ENCODE peak calls at places on chromosomes 1 and 21, in four cellular contexts. Z is astrocyte, B is A549, S is heart right ventricle. Y is an unnamed sample.
A peak's percentile ranks its signal among the peaks of the same experiment; 100 is the strongest.

GRCh38 chr1:94339229-94339927 is 78.8 kb upstream of the ABCD3 start:
- DNase-seq in Z (no peak), B (no peak), S (no peak), Y (no peak)

GRCh38 chr1:239262538-239262937 is 123.8 kb upstream of the CHRM3 start:
- DNase-seq in Z (no peak), B (no peak), S (no peak), Y (no peak)

GRCh38 chr1:207752456-207753132 is 740 bp downstream of the CD46 start:
- DNase-seq in Z (peak; percentile 7), B (peak; percentile 33), S (no peak), Y (no peak)

GRCh38 chr1:230158422-230159291 is 91.6 kb downstream of the GALNT2 start:
- DNase-seq in Z (peak; percentile 39), B (no peak), S (no peak), Y (no peak)

GRCh38 chr1:220203816-220204215 is 68.4 kb downstream of the RAB3GAP2 start:
- DNase-seq in Z (no peak), B (no peak), S (no peak), Y (no peak)

GRCh38 chr1:61386323-61386722 is 304.0 kb downstream of the NFIA start:
- DNase-seq in Z (no peak), B (no peak), S (no peak), Y (no peak)

GRCh38 chr1:7010534-7011200 is 225.4 kb downstream of the CAMTA1 start:
- DNase-seq in Z (no peak), B (no peak), S (no peak), Y (no peak)

GRCh38 chr1:234961468-234962339 is 166.9 kb downstream of the TOMM20 start:
- DNase-seq in Z (peak; percentile 97), B (peak; percentile 90), S (no peak), Y (peak; percentile 94)

GRCh38 chr1:155657463-155657862 is 31.1 kb downstream of the YY1AP1 start:
- DNase-seq in Z (no peak), B (no peak), S (no peak), Y (no peak)

GRCh38 chr1:90821793-90822359 is 104.8 kb upstream of the BARHL2 start:
- DNase-seq in Z (no peak), B (no peak), S (no peak), Y (no peak)

GRCh38 chr1:90821152-90821792 is 104.2 kb upstream of the BARHL2 start:
- DNase-seq in Z (no peak), B (no peak), S (no peak), Y (no peak)

GRCh38 chr1:90817399-90817798 is 100.3 kb upstream of the BARHL2 start:
- DNase-seq in Z (no peak), B (no peak), S (no peak), Y (no peak)

GRCh38 chr1:90823686-90824085 is 106.6 kb upstream of the BARHL2 start:
- DNase-seq in Z (no peak), B (no peak), S (no peak), Y (no peak)

DNA sequence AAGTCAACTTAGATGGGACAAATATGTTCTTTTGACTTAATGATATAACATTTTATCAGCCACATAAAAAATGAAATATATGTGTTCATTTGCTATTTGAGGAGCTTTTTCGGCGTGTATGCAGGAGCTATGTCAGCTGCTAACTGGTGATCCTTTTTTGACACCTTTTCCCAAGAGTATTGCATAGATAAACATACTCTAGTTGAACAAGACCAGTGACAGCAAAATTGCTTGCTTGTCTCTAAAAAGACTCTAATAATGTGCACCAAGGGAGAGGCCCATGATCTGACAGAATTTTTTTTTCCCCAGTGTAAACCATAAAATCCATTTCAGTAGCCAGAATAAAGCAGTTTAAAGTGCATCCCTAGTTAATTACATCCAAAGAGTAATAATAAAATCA is 103.6 kb upstream of the BARHL2 start:
- DNase-seq in Z (no peak), B (no peak), S (no peak), Y (no peak)
- H3K4me3 ChIP-seq in Z (no peak overlapping the region), B (no peak overlapping the region), S (no peak overlapping the region), Y (no peak overlapping the region)

DNA sequence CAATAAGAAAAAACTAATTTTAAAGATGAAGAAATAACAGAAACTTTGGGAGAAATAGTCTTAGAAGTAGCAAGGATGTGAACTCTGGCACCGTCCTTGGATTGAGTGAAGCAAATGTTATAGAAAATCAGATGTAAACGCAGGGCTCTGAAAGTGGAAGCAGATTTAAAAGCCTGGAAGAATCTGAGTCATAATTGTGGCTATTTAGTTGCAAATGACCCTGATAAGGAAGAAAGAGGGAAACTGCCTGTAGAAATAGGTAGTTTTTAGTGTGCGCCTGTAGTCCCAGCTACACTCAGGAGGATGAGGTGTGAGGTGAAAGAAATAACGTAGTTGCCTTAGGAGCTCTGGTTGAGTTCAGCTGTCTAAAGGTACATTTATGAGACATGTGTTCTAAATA is 101.0 kb downstream of the NGF start:
- DNase-seq in Z (no peak), B (no peak), S (no peak), Y (no peak)
- H3K4me3 ChIP-seq in Z (no peak overlapping the region), B (no peak overlapping the region), S (no peak overlapping the region), Y (no peak overlapping the region)

DNA sequence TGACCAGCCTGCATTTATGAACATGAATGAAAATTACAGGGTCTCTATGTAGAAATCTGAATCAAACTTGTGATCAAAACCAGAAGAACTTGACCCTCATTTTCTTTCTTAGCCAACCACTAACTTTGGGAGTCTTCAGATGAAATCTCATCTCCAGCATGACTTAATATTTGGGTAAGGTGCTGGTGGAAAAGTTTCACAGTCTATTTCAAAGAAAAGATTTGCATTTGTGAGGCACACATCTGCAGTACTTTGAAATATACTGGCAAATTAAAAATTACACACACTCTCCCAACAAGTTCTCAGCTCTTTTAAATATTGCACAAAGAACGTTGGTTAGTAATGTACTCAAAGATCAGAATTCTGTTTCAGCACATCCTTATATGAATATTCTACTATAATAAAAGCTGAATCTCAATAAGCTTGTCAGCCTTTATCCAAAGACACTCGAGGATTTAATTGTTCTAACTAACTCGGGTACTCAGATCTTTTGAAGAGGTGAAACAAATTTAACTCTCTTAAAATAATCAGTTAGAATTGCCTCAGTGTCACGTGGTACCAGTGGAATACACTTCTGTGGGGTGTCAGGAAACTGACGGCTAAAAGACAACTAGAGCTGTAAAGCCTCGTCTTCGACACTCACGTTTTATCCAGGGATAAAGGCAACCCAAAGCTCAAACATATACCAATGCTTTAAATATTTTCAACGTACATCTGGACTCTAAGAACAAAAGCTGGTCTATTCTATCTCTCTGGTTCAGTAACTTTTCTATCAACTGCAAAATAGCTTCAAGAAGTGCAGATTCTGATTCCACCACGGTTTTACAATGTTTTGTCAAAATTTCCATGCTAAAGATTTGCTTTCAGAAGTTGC is 19.1 kb downstream of the SAMSN1 start:
- DNase-seq in Z (no peak), B (no peak), S (no peak), Y (no peak)
- H3K4me3 ChIP-seq in Z (no peak overlapping the region), B (no peak overlapping the region), S (peak overlapping the region; percentile 4), Y (no peak overlapping the region)

GRCh38 chr1:172638249-172638648 is 20.7 kb upstream of the FASLG start:
- DNase-seq in Z (no peak), B (no peak), S (no peak), Y (no peak)

GRCh38 chr1:172637522-172637921 is 21.4 kb upstream of the FASLG start:
- DNase-seq in Z (peak; percentile 96), B (no peak), S (no peak), Y (no peak)

GRCh38 chr1:172641492-172641891 is 17.4 kb upstream of the FASLG start:
- DNase-seq in Z (no peak), B (no peak), S (no peak), Y (no peak)

GRCh38 chr1:172640146-172640545 is 18.8 kb upstream of the FASLG start:
- DNase-seq in Z (peak; percentile 66), B (no peak), S (no peak), Y (no peak)

DNA sequence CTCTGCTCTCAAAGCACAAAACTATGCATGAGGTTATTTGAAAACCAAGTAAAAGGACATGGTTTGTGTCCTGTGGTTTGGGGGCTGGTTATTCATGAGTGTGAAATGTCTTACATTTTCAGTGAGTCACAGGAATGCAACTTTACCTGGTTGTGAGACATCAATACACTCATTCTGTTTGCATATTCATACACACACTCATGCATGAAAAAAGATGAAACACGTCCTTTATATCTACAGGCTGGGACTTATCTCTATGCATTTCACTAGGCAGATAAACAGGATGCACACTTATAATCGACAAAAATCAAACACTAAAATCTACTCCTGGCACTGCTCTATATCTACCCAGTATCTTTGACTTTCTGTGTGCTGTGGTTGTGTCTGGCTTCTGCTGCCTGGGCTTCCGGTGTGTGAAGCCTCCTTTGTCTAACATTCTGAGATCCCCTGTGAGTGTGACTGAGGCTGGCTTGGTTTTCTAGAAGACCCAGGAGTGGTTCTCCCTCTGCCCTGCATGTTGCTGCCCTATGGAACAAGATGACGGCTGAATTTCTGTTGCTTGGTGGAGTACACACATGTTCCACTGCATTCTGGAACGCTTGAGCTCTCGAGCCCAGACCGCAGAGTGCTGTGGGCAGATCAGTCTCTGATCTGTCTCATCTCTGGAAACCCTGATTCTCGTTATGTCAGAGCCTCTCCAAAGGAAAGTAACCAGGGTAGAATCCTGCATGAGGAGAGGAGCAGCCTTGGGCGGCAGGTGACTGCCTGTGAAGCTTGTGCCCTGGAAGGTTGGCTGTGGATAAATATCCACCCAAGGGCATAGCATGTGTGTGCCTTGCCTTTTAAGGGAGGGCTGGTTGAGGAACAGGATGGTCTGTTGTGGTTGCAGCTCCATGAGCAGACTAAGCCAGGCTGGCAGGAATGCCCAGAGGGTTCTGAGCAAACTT is 19.7 kb upstream of the FASLG start:
- DNase-seq in Z (peak; percentile 100), B (peak; percentile 40), S (no peak), Y (peak; percentile 64)
- H3K4me3 ChIP-seq in Z (peak overlapping the region; percentile 22), B (no peak overlapping the region), S (no peak overlapping the region), Y (no peak overlapping the region)

DNA sequence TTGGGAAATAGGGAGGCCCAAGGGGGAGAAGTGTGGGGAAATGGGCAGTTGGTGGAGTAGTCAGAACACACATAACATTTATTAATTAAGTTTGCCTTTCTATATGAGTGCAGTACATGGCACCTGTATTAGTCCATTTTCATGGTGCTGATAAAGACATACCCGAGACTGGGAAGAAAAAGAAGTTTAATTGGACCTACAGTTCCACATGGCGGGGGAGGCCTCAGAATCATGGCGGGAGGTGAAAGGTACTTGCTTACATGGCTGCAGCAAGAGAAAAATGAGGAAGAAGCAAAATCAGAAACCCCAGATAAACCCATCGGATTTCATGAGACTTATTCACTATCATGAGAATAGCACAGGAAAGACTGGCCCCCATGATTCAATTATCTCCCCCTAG is 1.6 kb upstream of the SLC35A3 start:
- DNase-seq in Z (no peak), B (no peak), S (no peak), Y (no peak)
- H3K4me3 ChIP-seq in Z (no peak overlapping the region), B (no peak overlapping the region), S (no peak overlapping the region), Y (no peak overlapping the region)

DNA sequence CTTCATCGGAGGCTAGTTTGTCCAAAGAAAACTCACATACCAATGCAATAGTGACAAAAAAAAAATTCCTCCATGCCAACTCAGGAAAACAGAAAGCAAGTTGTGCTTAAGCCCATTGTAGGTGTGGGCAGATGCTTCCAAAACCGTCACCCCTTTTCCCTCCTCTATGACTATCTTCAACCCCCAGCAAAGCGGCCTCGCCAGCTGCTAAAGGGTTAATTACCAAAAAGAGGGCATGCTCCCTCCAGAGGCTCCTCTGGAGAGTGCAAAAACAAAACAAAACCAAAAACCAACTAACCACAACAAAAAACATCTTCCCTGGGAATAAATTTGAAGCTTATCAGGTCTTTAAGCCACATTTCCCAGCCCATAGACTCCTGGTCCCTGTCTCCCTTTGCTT is 1.2 kb downstream of the LMOD1 start:
- DNase-seq in Z (no peak), B (no peak), S (no peak), Y (no peak)
- H3K4me3 ChIP-seq in Z (peak overlapping the region; percentile 56), B (no peak overlapping the region), S (peak overlapping the region; percentile 46), Y (peak overlapping the region; percentile 70)

GRCh38 chr1:44501022-44501910 is 96.2 kb downstream of the RNF220 start:
- DNase-seq in Z (no peak), B (no peak), S (peak; percentile 35), Y (no peak)
- H3K4me3 ChIP-seq in Z (no peak overlapping the region), B (no peak overlapping the region), S (no peak overlapping the region), Y (no peak overlapping the region)

Y was measured in AG09309.